ENCODE peak calls at places on chromosomes 16 and 17, in eight cellular contexts. S, E, G, F, R, V, D and Q are unnamed samples.

GRCh38 chr16:73572135-73572534 is 524.2 kb upstream of the ZFHX3 start:
- DNase-seq in E (peak), V (peak), D (peak), S (no peak), R (no peak), G (peak), F (no peak), Q (no peak)

GRCh38 chr16:68792465-68793324 is 50.6 kb upstream of the TANGO6 start:
- DNase-seq in F (no peak), E (no peak), R (no peak), D (peak), G (no peak), S (no peak), V (peak), Q (no peak)

GRCh38 chr16:55508941-55509920 is at the start of gene LPCAT2:
- DNase-seq in R (peak), E (peak), V (peak), D (peak), F (peak), G (peak), S (peak), Q (peak)

GRCh38 chr16:61277849-61278248 is 758.4 kb downstream of the CDH8 start:
- DNase-seq in G (no peak), S (no peak), F (no peak), D (no peak), R (no peak), E (no peak), V (no peak), Q (no peak)

GRCh38 chr17:67452681-67453554 is 75.8 kb downstream of the PITPNC1 start:
- DNase-seq in V (no peak), F (peak), G (peak), E (no peak), R (no peak), S (no peak), D (no peak), Q (no peak)

GRCh38 chr16:27430923-27431484 is 29.0 kb downstream of the IL21R start:
- DNase-seq in R (peak), F (no peak), S (peak), D (no peak), V (no peak), G (peak), E (no peak), Q (peak)

GRCh38 chr16:54176376-54176901 is 110.1 kb downstream of the IRX3 start:
- DNase-seq in F (no peak), E (no peak), D (no peak), G (no peak), R (peak), V (no peak), S (no peak), Q (no peak)

GRCh38 chr17:39597372-39598046 is 10.2 kb downstream of the NEUROD2 start:
- DNase-seq in V (no peak), S (no peak), G (no peak), E (no peak), F (no peak), R (no peak), D (no peak), Q (no peak)

GRCh38 chr17:28574536-28574935 is 2.2 kb downstream of the ALDOC start:
- DNase-seq in D (no peak), F (no peak), E (no peak), G (no peak), S (no peak), R (no peak), V (peak), Q (no peak)

GRCh38 chr16:4796982-4797804 is 2.0 kb downstream of the SMIM22 start:
- DNase-seq in E (no peak), D (peak), F (no peak), R (no peak), G (no peak), S (no peak), V (no peak), Q (no peak)

GRCh38 chr17:66406701-66407644 is 104.6 kb downstream of the PRKCA start:
- DNase-seq in S (no peak), D (no peak), E (no peak), R (no peak), F (no peak), V (no peak), G (no peak), Q (no peak)

GRCh38 chr16:76386784-76387183 is 109.6 kb downstream of the CNTNAP4 start:
- DNase-seq in R (no peak), F (no peak), D (no peak), S (no peak), G (no peak), E (peak), V (peak), Q (no peak)

GRCh38 chr16:62135903-62136302 is 99.7 kb upstream of the CDH8 start:
- DNase-seq in G (no peak), E (no peak), R (no peak), F (no peak), S (no peak), D (no peak), V (no peak), Q (no peak)

GRCh38 chr17:3935140-3935542 is 18.9 kb upstream of the P2RX1 start:
- DNase-seq in R (peak), F (peak), D (peak), S (peak), G (peak), E (peak), V (peak), Q (no peak)

GRCh38 chr16:57984443-57985203 is 13.7 kb upstream of the CNGB1 start:
- DNase-seq in R (peak), E (peak), V (peak), F (peak), G (peak), D (peak), S (peak), Q (peak)

GRCh38 chr17:57085448-57086068 is 512 bp downstream of the AKAP1 start:
- DNase-seq in R (peak), F (peak), D (peak), E (peak), G (peak), S (peak), V (peak), Q (peak)

GRCh38 chr17:18327556-18327955 is 12.5 kb downstream of the SMCR8 start:
- DNase-seq in F (no peak), R (no peak), G (no peak), E (no peak), S (no peak), V (no peak), D (no peak), Q (no peak)

GRCh38 chr16:1651055-1651454 is 27.0 kb upstream of the JPT2 start:
- DNase-seq in G (no peak), E (no peak), S (no peak), R (no peak), V (no peak), D (no peak), F (no peak), Q (no peak)

GRCh38 chr17:77481476-77482374 is 341.0 kb downstream of the SEC14L1 start:
- DNase-seq in V (no peak), F (no peak), E (no peak), D (no peak), G (no peak), S (no peak), R (no peak), Q (no peak)

GRCh38 chr16:16157166-16157565 is 66.1 kb downstream of the ABCC6 start:
- DNase-seq in F (no peak), R (no peak), D (no peak), G (no peak), S (no peak), V (no peak), E (no peak), Q (no peak)

GRCh38 chr17:28725660-28726395 is at the start of gene TLCD1:
- DNase-seq in R (peak), F (peak), E (peak), G (peak), D (peak), S (peak), V (peak), Q (peak)

GRCh38 chr17:43416998-43417891 is 18.5 kb downstream of the ARL4D start:
- DNase-seq in F (no peak), S (no peak), G (no peak), E (no peak), V (peak), D (peak), R (no peak), Q (no peak)

GRCh38 chr16:11250091-11250785 is 5.8 kb downstream of the SOCS1 start:
- DNase-seq in V (no peak), S (no peak), R (no peak), D (no peak), G (peak), F (no peak), E (no peak), Q (no peak)

GRCh38 chr16:51896013-51896412 is 650.9 kb downstream of the TOX3 start:
- DNase-seq in F (no peak), S (no peak), G (no peak), V (no peak), D (no peak), R (no peak), E (no peak), Q (no peak)

GRCh38 chr16:55077231-55077630 is 146.6 kb downstream of the IRX5 start:
- DNase-seq in E (no peak), V (no peak), R (no peak), F (no peak), D (no peak), G (no peak), S (no peak), Q (no peak)

GRCh38 chr16:50708373-50709060 is 15.1 kb downstream of the NOD2 start:
- DNase-seq in D (no peak), F (no peak), R (no peak), S (no peak), V (no peak), G (no peak), E (peak), Q (no peak)

GRCh38 chr17:44314869-44315661 is 6.7 kb downstream of the RUNDC3A start:
- DNase-seq in F (peak), D (peak), V (peak), R (no peak), S (peak), G (peak), E (no peak), Q (no peak)

GRCh38 chr17:70053241-70054234 is 21.5 kb upstream of the KCNJ16 start:
- DNase-seq in S (no peak), V (no peak), R (no peak), G (no peak), F (no peak), D (no peak), E (peak), Q (no peak)

GRCh38 chr17:62101090-62101489 is 36.0 kb upstream of the MED13 start:
- DNase-seq in E (no peak), R (no peak), G (no peak), V (no peak), F (no peak), D (no peak), S (no peak), Q (no peak)

GRCh38 chr17:41026668-41027471 is at the start of gene KRTAP1-5:
- DNase-seq in S (no peak), D (no peak), V (no peak), F (no peak), E (no peak), R (no peak), G (no peak), Q (no peak)

GRCh38 chr16:89360760-89361435 is 129.5 kb downstream of the ANKRD11 start:
- DNase-seq in D (peak), F (peak), S (no peak), G (peak), R (no peak), V (no peak), E (no peak), Q (no peak)

GRCh38 chr17:33234930-33235685 is 58.0 kb downstream of the ASIC2 start:
- DNase-seq in R (no peak), S (no peak), D (peak), V (peak), F (no peak), G (peak), E (peak), Q (no peak)

GRCh38 chr17:31400481-31400950 is 9.0 kb downstream of the RAB11FIP4 start:
- DNase-seq in F (no peak), E (peak), D (no peak), S (no peak), V (no peak), G (no peak), R (no peak), Q (no peak)

GRCh38 chr17:43880420-43880991 is 26.8 kb downstream of the MPP2 start:
- DNase-seq in R (no peak), G (peak), D (peak), S (peak), V (peak), E (no peak), F (peak), Q (no peak)

GRCh38 chr17:81537343-81537855 is 9.2 kb downstream of the FSCN2 start:
- DNase-seq in G (peak), R (peak), S (peak), D (peak), E (peak), V (peak), F (peak), Q (no peak)
- TF ChIP-seq CTCF in G (peak), R (peak), S (peak), D (peak), E (peak), V (peak), F (peak), Q (peak)

DNA sequence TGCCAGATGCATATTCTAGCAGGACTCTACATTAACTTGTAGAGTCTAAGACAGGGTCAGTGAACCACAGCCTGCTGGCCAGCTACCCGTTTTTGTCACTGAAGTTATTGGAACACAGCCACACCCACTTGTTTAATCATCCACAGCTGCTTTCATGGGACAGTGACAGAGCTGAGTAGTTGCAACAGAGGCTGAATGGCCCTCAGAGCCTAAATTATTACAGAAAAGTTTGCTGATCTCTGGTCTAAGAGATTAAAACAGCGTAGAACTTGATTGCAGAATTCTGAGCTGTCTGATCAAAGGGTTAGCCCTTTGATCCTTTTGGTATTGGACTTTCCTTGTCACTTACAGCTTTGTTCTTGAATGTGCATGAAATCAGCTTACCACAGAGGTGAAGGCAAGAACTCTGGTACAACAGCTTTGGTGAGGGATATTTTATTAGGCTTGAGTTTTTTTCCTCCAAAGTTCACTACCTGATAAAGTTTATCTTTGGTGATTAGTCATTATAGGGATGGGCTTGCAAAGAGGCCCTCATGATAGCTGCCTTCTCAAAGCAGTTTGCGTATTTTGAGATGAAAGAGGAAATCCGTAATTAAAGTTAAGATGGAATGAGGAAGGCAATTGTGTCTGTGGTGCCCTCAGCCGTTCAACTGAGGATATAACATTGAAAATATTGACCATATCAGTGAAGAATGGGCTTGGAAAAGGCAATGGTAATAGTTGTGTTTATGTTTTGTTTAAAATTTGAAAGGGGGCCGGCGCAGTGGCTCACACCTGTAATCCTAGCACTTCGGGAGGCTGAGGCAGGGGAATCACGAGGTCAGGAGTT is 23.7 kb downstream of the ALDH3A2 start:
- DNase-seq in S (no peak), F (no peak), V (no peak), R (no peak), E (peak), D (peak), G (no peak), Q (no peak)
- TF ChIP-seq CTCF in S (no peak), F (no peak), V (peak), R (peak), E (peak), D (peak), G (no peak), Q (no peak)

GRCh38 chr17:58520843-58521430 is 6.5 kb upstream of the MTMR4 start:
- DNase-seq in R (no peak), F (no peak), E (no peak), G (peak), D (no peak), V (peak), S (peak), Q (no peak)
- TF ChIP-seq CTCF in R (peak), F (peak), E (peak), G (peak), D (peak), V (no peak), S (peak), Q (peak)

GRCh38 chr17:45649796-45650195 is 134.3 kb upstream of the CRHR1 start:
- DNase-seq in S (no peak), F (no peak), D (no peak), V (no peak), G (no peak), E (no peak), R (no peak), Q (no peak)

GRCh38 chr17:45645330-45645729 is 138.8 kb upstream of the CRHR1 start:
- DNase-seq in G (no peak), V (no peak), S (no peak), R (no peak), D (no peak), E (no peak), F (no peak), Q (no peak)

GRCh38 chr17:45648642-45649041 is 135.5 kb upstream of the CRHR1 start:
- DNase-seq in R (no peak), S (peak), G (no peak), E (no peak), V (no peak), D (no peak), F (no peak), Q (no peak)

GRCh38 chr17:45643591-45643990 is 140.5 kb upstream of the CRHR1 start:
- DNase-seq in F (no peak), V (no peak), R (no peak), E (no peak), S (no peak), G (no peak), D (no peak), Q (no peak)

DNA sequence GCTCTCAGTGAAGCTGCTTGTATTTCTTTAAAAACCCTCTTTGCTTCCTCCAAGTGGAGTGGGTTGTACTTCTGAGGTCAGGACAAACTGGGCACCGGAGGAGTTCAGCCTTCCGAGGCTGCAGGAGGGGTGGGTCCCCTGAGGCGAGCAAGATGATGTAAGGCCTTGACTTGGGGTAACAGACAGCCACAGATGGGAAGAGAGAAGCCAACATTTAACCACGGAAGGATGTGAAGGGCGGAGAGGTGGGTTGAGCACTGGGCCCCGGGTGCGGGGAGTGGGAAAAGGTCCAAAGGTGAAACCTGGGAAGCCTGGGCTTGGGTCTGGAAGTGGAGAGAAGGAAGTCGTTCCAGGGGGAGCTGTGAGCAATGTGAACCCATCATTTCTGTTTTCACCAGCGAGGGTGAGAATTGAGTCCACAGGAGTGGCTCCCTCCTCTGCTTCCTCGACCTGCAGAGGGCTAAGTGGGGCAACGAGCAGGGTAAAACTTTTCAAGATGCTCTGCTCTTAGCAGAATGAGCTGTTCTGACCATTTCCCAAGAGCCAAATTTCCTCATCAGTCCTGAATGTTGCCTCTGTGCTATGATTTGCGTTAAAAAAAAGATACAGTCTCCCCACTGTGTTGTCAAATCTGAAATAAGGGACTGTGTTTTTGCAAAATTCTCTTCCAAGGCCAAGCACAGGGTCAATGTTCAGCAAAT is 137.7 kb upstream of the CRHR1 start:
- DNase-seq in R (no peak), V (no peak), E (no peak), S (no peak), G (no peak), D (no peak), F (no peak), Q (no peak)
- TF ChIP-seq CTCF in R (no peak), V (no peak), E (no peak), S (no peak), G (no peak), D (no peak), F (no peak), Q (no peak)

GRCh38 chr16:85564277-85565051 is 48.7 kb upstream of the GSE1 start:
- DNase-seq in S (no peak), V (peak), R (no peak), G (peak), E (no peak), D (peak), F (no peak), Q (no peak)

GRCh38 chr16:85563515-85564276 is 49.4 kb upstream of the GSE1 start:
- DNase-seq in G (no peak), V (peak), E (peak), F (no peak), D (peak), R (no peak), S (peak), Q (no peak)

GRCh38 chr16:85561248-85562101 is 51.6 kb upstream of the GSE1 start:
- DNase-seq in F (no peak), E (no peak), V (no peak), S (no peak), G (no peak), R (no peak), D (no peak), Q (no peak)

GRCh38 chr16:85562102-85562786 is 50.9 kb upstream of the GSE1 start:
- DNase-seq in S (no peak), F (no peak), E (no peak), R (no peak), D (no peak), G (no peak), V (no peak), Q (no peak)

GRCh38 chr16:85563031-85563430 is 50.1 kb upstream of the GSE1 start:
- DNase-seq in D (no peak), S (no peak), V (no peak), F (no peak), R (no peak), G (no peak), E (no peak), Q (no peak)
- TF ChIP-seq CTCF in D (no peak), S (no peak), V (no peak), F (no peak), R (no peak), G (no peak), E (no peak), Q (no peak)

GRCh38 chr16:6170022-6170421 is 1072.4 kb upstream of the EEF2KMT start:
- DNase-seq in V (no peak), E (no peak), D (no peak), G (no peak), R (no peak), F (no peak), S (no peak), Q (no peak)
- TF ChIP-seq CTCF in V (no peak), E (no peak), D (no peak), G (no peak), R (no peak), F (no peak), S (no peak), Q (no peak)

GRCh38 chr17:82104797-82105416 is 6.9 kb upstream of the FASN start:
- DNase-seq in R (no peak), G (no peak), V (no peak), E (no peak), S (no peak), D (no peak), F (no peak), Q (no peak)
- TF ChIP-seq CTCF in R (no peak), G (no peak), V (no peak), E (no peak), S (no peak), D (no peak), F (no peak), Q (no peak)